ENCODE peak calls at places on chromosomes 6 and 20, in five cellular contexts. E is HepG2, D is H1, T is SK-N-SH, Y is K562. L is an unnamed sample.

GRCh38 chr20:60242836-60243520 is 284.8 kb downstream of the CDH26 start:
- DNase-seq in Y (no peak), E (no peak), D (no peak), T (no peak), L (no peak)

GRCh38 chr6:33314515-33314942 is 651 bp upstream of the TAPBP start:
- DNase-seq in T (peak), Y (peak), D (no peak), E (peak), L (peak)

GRCh38 chr6:53866231-53866630 is 71.4 kb downstream of the LRRC1 start:
- DNase-seq in Y (no peak), E (no peak), T (no peak), D (no peak), L (peak)

GRCh38 chr6:108897371-108897770 is 49.1 kb downstream of the ARMC2 start:
- DNase-seq in D (no peak), E (no peak), Y (no peak), T (no peak), L (peak)

GRCh38 chr20:32609371-32609773 is 24.2 kb upstream of the NOL4L start:
- DNase-seq in Y (no peak), E (no peak), D (no peak), T (no peak), L (no peak)

GRCh38 chr20:59195316-59195993 is 31.8 kb downstream of the ZNF831 start:
- DNase-seq in D (no peak), Y (no peak), E (no peak), T (no peak), L (no peak)

GRCh38 chr6:54881066-54881733 is 34.6 kb downstream of the FAM83B start:
- DNase-seq in D (no peak), E (no peak), T (no peak), Y (no peak), L (no peak)

GRCh38 chr20:21719592-21720214 is 14.2 kb downstream of the PAX1 start:
- DNase-seq in T (peak), Y (peak), E (peak), D (no peak), L (peak)

GRCh38 chr6:29726795-29727194 is 3.6 kb downstream of the HLA-F start:
- DNase-seq in E (no peak), Y (no peak), T (no peak), D (no peak), L (no peak)

GRCh38 chr6:35318200-35318844 is 20.7 kb downstream of the DEF6 start:
- DNase-seq in D (peak), E (peak), Y (peak), T (peak), L (peak)

GRCh38 chr6:108168501-108168979 is 2.7 kb downstream of the NR2E1 start:
- DNase-seq in Y (no peak), T (peak), D (no peak), E (peak), L (no peak)

GRCh38 chr6:91575032-91575431 is 988.2 kb upstream of the MAP3K7 start:
- DNase-seq in E (no peak), Y (no peak), T (no peak), D (no peak), L (no peak)

GRCh38 chr6:107822154-107823046 is 1.7 kb downstream of the SCML4 start:
- DNase-seq in E (no peak), T (no peak), Y (no peak), D (no peak), L (no peak)

GRCh38 chr6:14811760-14812428 is 434.0 kb upstream of the JARID2 start:
- DNase-seq in D (no peak), E (no peak), Y (no peak), T (no peak), L (no peak)

GRCh38 chr6:45832063-45832462 is 183.6 kb downstream of the CLIC5 start:
- DNase-seq in Y (no peak), D (no peak), E (no peak), T (no peak), L (no peak)

GRCh38 chr6:88982720-88983119 is 19.3 kb upstream of the RNGTT start:
- DNase-seq in Y (peak), E (peak), T (peak), D (no peak), L (peak)

GRCh38 chr6:107942164-107942563 is 15.8 kb downstream of the SEC63 start:
- DNase-seq in Y (no peak), E (no peak), D (no peak), T (no peak), L (no peak)

GRCh38 chr20:48676125-48676524 is 151.7 kb downstream of the PREX1 start:
- DNase-seq in D (no peak), T (no peak), Y (no peak), E (no peak), L (no peak)

GRCh38 chr6:168366473-168366872 is 46.9 kb upstream of the DACT2 start:
- DNase-seq in E (no peak), D (no peak), Y (no peak), T (no peak), L (no peak)

GRCh38 chr20:51639206-51639832 is 96.8 kb upstream of the NFATC2 start:
- DNase-seq in D (peak), T (peak), E (peak), Y (peak), L (peak)

GRCh38 chr20:25136643-25137559 is 55.0 kb upstream of the VSX1 start:
- DNase-seq in T (peak), E (no peak), D (no peak), Y (no peak), L (peak)

GRCh38 chr6:139981066-139981624 is 606.7 kb upstream of the CITED2 start:
- DNase-seq in Y (no peak), D (no peak), T (no peak), E (no peak), L (no peak)

GRCh38 chr20:14717124-14718004 is 380.0 kb upstream of the FLRT3 start:
- DNase-seq in Y (no peak), D (no peak), E (peak), T (no peak), L (no peak)

GRCh38 chr6:79946773-79947190 is 571 bp downstream of the ELOVL4 start:
- DNase-seq in T (no peak), D (no peak), Y (no peak), E (no peak), L (no peak)
- H3K9ac ChIP-seq in T (peak), D (peak), Y (no peak), E (no peak), L (peak)

DNA sequence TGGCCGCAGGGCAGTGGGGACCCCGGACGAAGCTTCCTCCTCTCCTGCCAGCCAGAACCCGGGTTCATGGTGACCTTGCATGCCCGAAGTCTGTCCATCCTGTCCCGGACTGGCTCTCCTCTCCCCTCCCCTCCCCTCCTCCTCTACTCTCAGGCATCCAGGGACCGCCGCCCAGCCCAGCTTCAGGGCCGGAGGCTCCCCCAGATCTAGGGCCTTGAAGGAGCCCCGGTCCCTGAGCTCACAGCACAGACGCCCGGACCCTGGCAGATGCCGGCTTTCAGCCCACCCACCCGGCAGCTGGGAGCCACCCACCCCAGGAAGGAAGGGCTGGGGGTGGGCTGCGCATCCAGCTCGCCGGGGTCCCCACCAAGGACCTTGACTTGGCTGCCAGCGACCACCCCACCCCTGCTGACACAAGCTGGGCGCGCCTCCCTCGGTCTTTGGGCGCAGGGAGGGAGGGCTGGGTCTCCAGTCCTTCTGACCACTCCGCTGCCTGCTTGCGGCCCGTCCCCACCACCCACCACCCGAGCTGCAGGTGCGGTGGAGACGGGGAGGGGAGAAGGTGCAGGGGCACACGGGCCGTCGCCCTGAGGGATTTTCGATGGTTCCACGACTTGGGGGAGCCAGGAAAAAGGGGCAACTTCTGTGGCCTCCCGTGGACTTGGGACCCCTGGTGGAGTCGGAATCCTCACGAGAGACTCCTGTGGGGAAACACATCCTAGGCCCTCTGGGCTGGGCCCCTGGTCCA is 5.8 kb upstream of the ABHD16B start:
- DNase-seq in D (no peak), T (peak), E (no peak), Y (no peak), L (no peak)
- TF ChIP-seq POLR2AphosphoS5 in D (no peak), T (no peak), E (no peak), Y (no peak), L (no peak)

GRCh38 chr6:5995705-5996686 is 10.7 kb downstream of the NRN1 start:
- DNase-seq in T (peak), Y (peak), D (no peak), E (peak), L (peak)

GRCh38 chr6:5998236-5998635 is 8.5 kb downstream of the NRN1 start:
- DNase-seq in D (no peak), E (no peak), T (no peak), Y (no peak), L (no peak)

GRCh38 chr6:5998741-5999687 is 7.7 kb downstream of the NRN1 start:
- DNase-seq in E (no peak), Y (no peak), T (peak), D (no peak), L (no peak)

GRCh38 chr6:5996701-5997419 is 9.9 kb downstream of the NRN1 start:
- DNase-seq in T (peak), Y (no peak), D (no peak), E (no peak), L (peak)

DNA sequence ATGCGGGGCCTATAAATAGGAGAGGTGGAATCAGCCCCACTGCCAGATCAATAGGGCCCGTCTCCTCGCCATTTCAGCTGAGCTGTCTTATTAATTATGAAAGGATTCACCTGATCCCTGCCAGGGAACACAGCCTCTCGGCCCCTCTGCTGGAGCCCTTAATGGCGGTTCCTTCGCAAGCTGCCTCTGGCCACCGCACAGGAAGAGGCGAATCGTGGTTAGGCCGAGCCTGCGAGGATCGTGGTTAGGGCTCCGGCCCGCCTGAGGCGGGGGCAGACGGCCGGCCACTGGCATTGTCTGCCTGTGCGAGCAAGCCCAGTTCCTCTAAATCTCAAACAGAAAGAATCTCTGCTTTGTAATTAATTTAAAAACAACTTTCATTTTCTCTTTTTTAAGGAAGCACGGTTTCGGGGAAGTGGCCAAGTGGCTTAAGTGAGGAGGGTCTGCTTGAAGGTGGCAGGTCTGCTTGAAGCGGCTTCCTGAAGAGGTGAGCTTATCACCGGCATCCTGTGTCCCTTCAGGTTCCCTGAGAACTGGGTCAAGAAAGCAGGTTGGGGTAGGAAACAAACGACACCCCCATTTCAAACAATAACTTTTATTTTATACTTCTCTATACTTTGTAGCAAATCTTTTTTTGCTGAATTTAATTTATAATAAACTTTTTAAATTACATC is 9.2 kb downstream of the NRN1 start:
- DNase-seq in T (peak), Y (no peak), E (no peak), D (no peak), L (peak)
- H3K9ac ChIP-seq in T (no peak), Y (peak), E (no peak), D (no peak), L (no peak)

GRCh38 chr6:110513001-110513400 is 36.6 kb upstream of the SLC22A16 start:
- DNase-seq in D (no peak), E (no peak), T (no peak), Y (no peak), L (peak)

GRCh38 chr6:110514818-110515217 is 38.4 kb upstream of the SLC22A16 start:
- DNase-seq in T (no peak), D (no peak), E (no peak), Y (no peak), L (no peak)

GRCh38 chr6:110511401-110511800 is 35.0 kb upstream of the SLC22A16 start:
- DNase-seq in T (no peak), Y (no peak), D (peak), E (no peak), L (no peak)

DNA sequence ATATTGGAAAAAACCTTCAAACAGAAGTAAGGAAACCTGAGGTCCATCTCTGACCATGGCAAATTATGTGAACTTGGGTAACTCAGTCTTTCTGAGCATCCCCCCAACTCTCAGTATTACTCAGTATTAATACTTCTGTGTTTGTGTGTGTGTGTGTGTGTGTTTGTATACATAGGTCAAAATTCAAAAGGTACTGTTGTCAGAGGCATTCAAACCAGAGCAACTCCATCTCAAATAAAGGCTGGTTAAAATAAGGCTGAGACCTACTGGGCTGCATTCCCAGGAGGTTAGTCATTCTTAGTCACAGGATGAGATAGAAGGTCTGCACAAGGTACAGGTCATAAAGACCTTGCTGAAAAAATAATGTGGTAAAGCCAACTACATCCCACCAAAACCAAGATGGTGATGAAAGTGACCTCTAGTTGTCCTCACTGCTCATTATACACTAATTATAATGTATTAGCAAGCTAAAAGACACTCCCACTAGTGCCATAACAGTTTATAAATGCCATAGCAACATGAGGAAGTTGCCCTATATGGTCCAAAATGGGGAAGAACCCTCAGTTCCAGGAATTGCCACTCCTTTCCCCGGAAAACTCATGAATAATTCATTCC is 33.3 kb upstream of the SLC22A16 start:
- DNase-seq in Y (no peak), D (no peak), E (peak), T (no peak), L (peak)
- TF ChIP-seq POLR2AphosphoS5 in Y (no peak), D (no peak), E (no peak), T (peak), L (peak)

GRCh38 chr6:113809818-113810217 is 47.3 kb upstream of the MARCKS start:
- DNase-seq in Y (no peak), D (no peak), T (no peak), E (no peak), L (no peak)

GRCh38 chr6:113818528-113818927 is 38.6 kb upstream of the MARCKS start:
- DNase-seq in D (no peak), T (no peak), Y (no peak), E (no peak), L (no peak)

DNA sequence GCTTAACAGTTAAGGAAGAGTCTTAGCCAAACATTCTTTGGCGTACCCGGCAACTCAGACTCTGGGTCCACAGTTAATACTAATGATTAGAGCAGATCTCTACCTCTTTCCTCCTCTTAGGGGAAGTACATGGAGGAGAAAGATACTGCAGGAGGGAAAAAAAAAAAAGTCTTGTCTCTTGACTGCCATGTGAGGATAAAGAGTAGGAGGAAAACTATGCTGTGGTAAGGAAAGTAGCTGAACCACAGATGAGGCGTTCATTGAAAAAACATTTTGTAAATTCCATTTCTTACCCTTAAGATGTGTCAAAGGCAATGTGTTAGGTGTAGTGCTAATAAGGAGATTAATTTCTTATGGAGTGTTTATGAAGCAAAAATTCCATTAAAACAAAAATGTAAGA is 43.9 kb upstream of the MARCKS start:
- DNase-seq in E (no peak), T (no peak), Y (no peak), D (no peak), L (no peak)
- H3K9ac ChIP-seq in E (no peak), T (peak), Y (no peak), D (no peak), L (no peak)

DNA sequence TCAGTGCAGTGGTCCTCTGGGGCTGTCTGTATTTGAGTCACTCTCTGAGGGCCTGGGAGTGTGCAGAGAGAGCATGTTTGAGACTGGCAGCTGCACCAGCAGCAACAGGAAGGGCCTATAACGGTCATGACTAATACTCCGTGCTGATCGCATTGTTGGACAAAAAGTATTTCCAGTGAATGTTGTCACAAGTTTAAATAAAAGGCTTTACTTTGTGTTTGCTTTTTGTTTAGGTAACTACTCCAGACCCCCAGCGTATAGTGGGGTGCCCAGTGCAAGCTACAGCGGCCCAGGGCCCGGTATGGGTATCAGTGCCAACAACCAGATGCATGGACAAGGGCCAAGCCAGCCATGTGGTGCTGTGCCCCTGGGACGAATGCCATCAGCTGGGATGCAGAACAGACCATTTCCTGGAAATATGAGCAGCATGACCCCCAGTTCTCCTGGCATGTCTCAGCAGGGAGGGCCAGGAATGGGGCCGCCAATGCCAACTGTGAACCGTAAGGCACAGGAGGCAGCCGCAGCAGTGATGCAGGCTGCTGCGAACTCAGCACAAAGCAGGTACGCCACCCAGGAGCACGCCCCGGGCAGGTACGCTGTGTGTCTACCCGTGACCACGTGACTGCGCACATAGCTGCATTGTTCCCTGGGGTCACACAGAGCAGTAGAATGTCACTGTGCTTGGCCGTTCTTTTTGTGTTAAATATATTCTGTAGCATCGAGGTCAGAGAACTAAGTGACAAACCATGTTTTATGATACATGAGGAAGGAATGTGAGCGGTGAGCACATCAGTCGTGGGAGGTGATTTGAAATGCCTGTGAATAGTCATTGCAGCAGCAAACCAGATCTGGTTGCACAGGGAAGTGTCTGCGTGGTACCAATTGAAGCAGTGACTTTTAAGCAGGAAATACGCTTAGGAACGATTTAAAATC is 174.7 kb downstream of the TMEM242 start:
- DNase-seq in T (peak), E (no peak), D (no peak), Y (no peak), L (peak)
- TF ChIP-seq POLR2AphosphoS5 in T (peak), E (no peak), D (no peak), Y (no peak), L (peak)

GRCh38 chr6:41537359-41537758 is 8.8 kb upstream of the FOXP4 start:
- DNase-seq in E (no peak), D (no peak), Y (no peak), T (no peak), L (no peak)

GRCh38 chr6:41539204-41539603 is 7.0 kb upstream of the FOXP4 start:
- DNase-seq in D (no peak), E (no peak), T (no peak), Y (no peak), L (no peak)

GRCh38 chr6:41535766-41536165 is 10.4 kb upstream of the FOXP4 start:
- DNase-seq in Y (no peak), T (no peak), D (no peak), E (no peak), L (no peak)

GRCh38 chr6:41538556-41539182 is 7.5 kb upstream of the FOXP4 start:
- DNase-seq in Y (peak), D (no peak), E (no peak), T (no peak), L (no peak)

DNA sequence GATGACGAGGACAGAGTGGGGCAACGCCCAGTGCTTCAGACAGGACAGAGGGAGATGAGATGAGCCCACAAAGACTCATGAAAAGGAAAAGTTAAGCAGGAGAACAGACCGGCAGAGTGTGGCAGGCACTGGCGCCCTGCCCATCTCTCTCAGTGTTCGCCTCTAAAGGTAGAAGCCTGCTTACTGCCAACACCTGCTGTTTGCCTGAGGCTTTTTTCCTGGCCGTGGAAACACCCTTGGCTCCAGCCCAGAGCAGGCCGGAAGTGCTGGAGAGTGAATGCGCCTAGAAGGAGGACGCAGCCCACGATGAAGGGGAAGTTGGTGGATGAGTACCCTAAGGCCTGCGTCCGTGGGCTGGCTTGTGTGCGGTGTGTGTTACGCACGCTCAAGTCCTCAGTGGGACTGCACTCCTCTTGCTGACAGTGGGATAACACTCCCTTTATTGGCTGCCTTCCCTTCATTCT is 9.3 kb upstream of the FOXP4 start:
- DNase-seq in T (no peak), Y (no peak), D (no peak), E (no peak), L (peak)
- H3K9ac ChIP-seq in T (no peak), Y (peak), D (no peak), E (no peak), L (no peak)